ENCODE peak calls at places on chromosomes 11 and 22, in four cellular contexts. One of them, this sample, is unnamed.

GRCh38 chr22:17257091-17257490 is 37.9 kb upstream of the ADA2 start:
- DNase-seq in A549: no peak
- DNase-seq in H1: no peak
- DNase-seq in HepG2: no peak
- DNase-seq in this sample: no peak

GRCh38 chr22:19974935-19975706 is 33.5 kb upstream of the TXNRD2 start:
- DNase-seq in A549: no peak
- DNase-seq in HepG2: no peak
- DNase-seq in H1: no peak
- DNase-seq in this sample: peak

GRCh38 chr22:23182289-23183106 is 2.2 kb downstream of the BCR start:
- DNase-seq in A549: no peak
- DNase-seq in H1: no peak
- DNase-seq in HepG2: no peak
- DNase-seq in this sample: peak

GRCh38 chr11:114438303-114438702 is 964 bp upstream of the REXO2 start:
- DNase-seq in HepG2: no peak
- DNase-seq in A549: no peak
- DNase-seq in H1: no peak
- DNase-seq in this sample: no peak

GRCh38 chr11:61919841-61920631 is 2.7 kb upstream of the RAB3IL1 start:
- DNase-seq in H1: no peak
- DNase-seq in HepG2: no peak
- DNase-seq in A549: peak
- DNase-seq in this sample: peak

GRCh38 chr11:22666700-22667439 is 459 bp downstream of the GAS2 start:
- DNase-seq in A549: no peak
- DNase-seq in H1: peak
- DNase-seq in HepG2: peak
- DNase-seq in this sample: no peak

GRCh38 chr11:128299132-128299726 is 288.1 kb downstream of the ETS1 start:
- DNase-seq in HepG2: no peak
- DNase-seq in H1: no peak
- DNase-seq in A549: no peak
- DNase-seq in this sample: no peak

GRCh38 chr11:121485221-121485620 is 32.5 kb upstream of the SORL1-AS1 start:
- DNase-seq in H1: no peak
- DNase-seq in HepG2: no peak
- DNase-seq in A549: no peak
- DNase-seq in this sample: no peak

DNA sequence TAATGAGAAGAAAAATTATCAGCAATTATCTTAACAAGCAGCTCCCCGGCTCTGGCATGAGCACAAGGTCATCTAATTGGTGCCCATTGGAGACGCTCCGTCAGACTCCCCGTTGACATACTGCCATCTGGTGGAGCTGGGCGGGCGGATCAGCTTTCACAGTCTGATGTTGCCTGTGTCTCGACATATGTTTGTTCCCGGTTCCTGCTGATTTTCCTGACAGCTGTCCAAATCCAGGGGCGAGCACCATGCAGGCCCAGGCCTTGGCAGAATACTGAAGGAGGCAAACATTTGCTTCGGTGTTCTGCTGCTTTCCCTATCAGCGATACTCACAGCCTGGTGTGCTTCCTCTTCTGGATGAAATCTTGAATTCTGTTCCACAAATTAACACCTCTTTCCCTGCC is 43.8 kb upstream of the BARX2 start:
- DNase-seq in HepG2: peak
- DNase-seq in A549: peak
- DNase-seq in H1: peak
- DNase-seq in this sample: peak
- TF ChIP-seq RNF2 in HepG2: no peak
- TF ChIP-seq RNF2 in A549: no peak
- TF ChIP-seq RNF2 in H1: no peak
- TF ChIP-seq RNF2 in this sample: no peak

DNA sequence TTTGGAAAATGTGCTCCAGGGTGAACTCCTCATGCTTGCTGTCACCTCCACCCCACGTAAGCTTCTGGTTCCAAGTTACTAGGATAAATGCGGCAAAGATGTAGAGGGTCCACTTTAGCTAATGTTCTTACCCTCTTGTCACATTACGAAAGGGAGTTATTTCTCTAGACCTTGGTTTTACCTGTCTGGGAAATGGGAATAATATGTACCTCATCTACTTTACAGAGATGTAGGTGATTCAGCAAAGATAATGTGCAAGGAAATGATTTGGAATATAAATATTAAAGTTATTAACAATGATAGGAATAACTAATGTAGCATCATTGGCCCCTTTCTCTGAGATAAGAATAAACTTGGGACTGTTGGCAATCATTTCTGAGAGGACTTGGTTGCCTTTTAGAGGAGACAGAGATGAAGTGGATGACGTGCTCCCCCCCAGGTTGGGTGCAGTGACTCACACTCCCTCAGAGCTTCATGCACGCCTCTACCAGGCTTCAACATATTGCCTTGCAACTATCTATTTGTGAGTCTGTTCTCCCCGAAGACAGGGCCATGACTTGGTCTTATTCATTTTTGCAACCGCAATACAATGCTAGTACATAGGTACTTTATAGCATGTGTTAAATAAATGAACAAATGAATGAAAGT is 97.1 kb downstream of the ME3 start:
- DNase-seq in H1: no peak
- DNase-seq in A549: no peak
- DNase-seq in HepG2: no peak
- DNase-seq in this sample: no peak
- H3K4me3 ChIP-seq in H1: no peak
- H3K4me3 ChIP-seq in A549: no peak
- H3K4me3 ChIP-seq in HepG2: no peak
- H3K4me3 ChIP-seq in this sample: no peak

GRCh38 chr11:9351956-9352355 is 32.5 kb upstream of the IPO7 start:
- DNase-seq in H1: no peak
- DNase-seq in HepG2: no peak
- DNase-seq in A549: no peak
- DNase-seq in this sample: no peak

GRCh38 chr11:9341638-9342137 is 27.3 kb upstream of the TMEM41B start:
- DNase-seq in A549: no peak
- DNase-seq in H1: no peak
- DNase-seq in HepG2: no peak
- DNase-seq in this sample: no peak

GRCh38 chr11:9351321-9351881 is 33.1 kb upstream of the IPO7 start:
- DNase-seq in HepG2: no peak
- DNase-seq in A549: no peak
- DNase-seq in H1: no peak
- DNase-seq in this sample: no peak

GRCh38 chr11:9344046-9344680 is 29.8 kb upstream of the TMEM41B start:
- DNase-seq in HepG2: peak
- DNase-seq in A549: no peak
- DNase-seq in H1: no peak
- DNase-seq in this sample: no peak

DNA sequence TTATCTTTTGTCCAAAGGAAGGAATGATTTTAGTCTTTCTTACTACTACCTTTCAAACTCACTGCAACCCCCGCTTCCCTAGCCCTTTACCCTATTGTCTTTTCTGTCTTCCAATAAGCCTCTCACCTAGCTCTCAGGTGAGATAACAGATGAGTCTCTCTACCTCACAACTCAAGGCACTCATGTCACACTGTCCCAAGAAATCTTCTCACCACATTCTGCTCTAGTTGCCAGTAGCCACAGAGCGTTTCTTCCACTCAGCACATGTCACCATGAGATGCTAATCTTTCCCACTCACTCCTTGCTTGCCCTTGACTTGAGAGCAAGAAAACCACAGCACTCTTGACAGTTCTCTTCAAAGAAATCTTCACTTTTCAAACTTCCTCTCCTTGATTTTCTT is 32.7 kb upstream of the TMEM41B start:
- DNase-seq in A549: no peak
- DNase-seq in HepG2: no peak
- DNase-seq in H1: no peak
- DNase-seq in this sample: peak
- TF ChIP-seq RNF2 in A549: no peak
- TF ChIP-seq RNF2 in HepG2: no peak
- TF ChIP-seq RNF2 in H1: no peak
- TF ChIP-seq RNF2 in this sample: no peak

DNA sequence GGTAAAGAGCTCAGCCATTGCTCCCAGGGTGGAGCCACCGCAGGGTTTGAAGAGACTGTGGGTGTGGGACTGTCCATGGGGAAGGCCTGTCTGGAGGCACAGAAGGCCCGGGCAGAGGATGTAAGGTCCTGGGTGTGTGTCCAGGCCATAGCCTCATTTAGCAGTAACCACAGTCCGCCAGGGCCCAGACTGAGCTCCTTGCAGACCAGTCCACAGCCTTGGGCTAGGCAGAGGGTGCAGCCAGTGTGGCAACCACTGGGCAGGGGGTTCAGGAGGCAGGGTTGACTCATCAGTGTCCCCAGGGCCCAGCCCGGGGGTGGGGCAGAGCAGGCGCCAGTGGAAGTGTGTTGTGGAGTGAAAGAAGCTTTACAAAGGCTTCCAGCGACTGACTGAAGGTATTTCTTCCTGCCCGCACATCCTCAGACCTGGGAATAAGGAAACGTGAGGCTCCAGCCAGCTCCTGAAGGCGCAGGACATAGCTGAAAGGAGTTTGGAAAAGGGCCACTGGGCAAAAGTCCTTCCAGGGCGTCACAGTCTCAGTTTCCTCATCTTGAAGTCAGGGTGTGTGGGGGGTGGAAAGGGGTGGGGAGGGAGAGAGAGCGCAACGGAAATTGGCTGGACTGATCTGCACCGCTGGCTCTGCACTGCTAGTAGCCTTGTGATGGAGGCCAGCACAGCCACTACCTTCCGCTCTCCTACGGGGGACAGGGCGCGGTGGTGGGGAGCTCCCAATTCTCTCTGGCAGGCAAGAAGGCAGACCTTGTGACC is 27.8 kb upstream of the WNT11 start:
- DNase-seq in HepG2: no peak
- DNase-seq in H1: no peak
- DNase-seq in A549: no peak
- DNase-seq in this sample: peak
- H3K4me3 ChIP-seq in HepG2: peak
- H3K4me3 ChIP-seq in H1: peak
- H3K4me3 ChIP-seq in A549: peak
- H3K4me3 ChIP-seq in this sample: peak

DNA sequence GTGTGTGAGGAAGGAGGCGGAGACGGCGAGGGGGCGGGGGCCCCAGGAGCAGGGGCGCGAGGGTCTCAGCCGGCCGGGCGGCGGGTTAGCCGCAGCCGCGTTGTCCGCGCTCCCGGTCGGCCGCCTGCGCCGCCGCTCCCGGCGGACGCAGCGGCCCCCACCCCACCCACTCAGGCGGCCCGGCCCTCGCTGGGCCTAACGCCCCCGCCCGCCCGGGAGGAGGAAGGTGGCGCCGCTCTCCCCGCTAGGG is at the start of gene FCHSD2:
- DNase-seq in H1: no peak
- DNase-seq in A549: no peak
- DNase-seq in HepG2: no peak
- DNase-seq in this sample: peak
- TF ChIP-seq RNF2 in H1: no peak
- TF ChIP-seq RNF2 in A549: no peak
- TF ChIP-seq RNF2 in HepG2: no peak
- TF ChIP-seq RNF2 in this sample: no peak

GRCh38 chr22:31128156-31128555 is 5.4 kb downstream of the INPP5J start:
- DNase-seq in HepG2: no peak
- DNase-seq in H1: no peak
- DNase-seq in A549: no peak
- DNase-seq in this sample: no peak

GRCh38 chr22:31127181-31127772 is 4.5 kb downstream of the INPP5J start:
- DNase-seq in H1: no peak
- DNase-seq in A549: no peak
- DNase-seq in HepG2: no peak
- DNase-seq in this sample: peak

GRCh38 chr22:31134688-31135087 is 5.6 kb downstream of the PLA2G3 start:
- DNase-seq in A549: no peak
- DNase-seq in H1: no peak
- DNase-seq in HepG2: no peak
- DNase-seq in this sample: no peak

GRCh38 chr22:31133911-31134310 is 6.4 kb downstream of the PLA2G3 start:
- DNase-seq in A549: no peak
- DNase-seq in H1: no peak
- DNase-seq in HepG2: no peak
- DNase-seq in this sample: no peak

GRCh38 chr22:31130873-31131272 is 8.1 kb downstream of the INPP5J start:
- DNase-seq in H1: no peak
- DNase-seq in A549: no peak
- DNase-seq in HepG2: peak
- DNase-seq in this sample: no peak
- H3K4me3 ChIP-seq in H1: no peak
- H3K4me3 ChIP-seq in A549: no peak
- H3K4me3 ChIP-seq in HepG2: no peak
- H3K4me3 ChIP-seq in this sample: no peak